ENCODE peak calls at places on chromosomes 4 and X, in four cellular contexts. One of them, this sample, is unnamed. For H3K4me1, the result is how much of the 10 kb centered on the place peaks cover.

GRCh38 chr4:2862528-2862927 is 18.9 kb downstream of the ADD1 start:
- DNase-seq in breast epithelium: no peak
- DNase-seq in CD8-positive, alpha-beta T cell: no peak
- DNase-seq in adrenal gland: peak
- DNase-seq in this sample: no peak

GRCh38 chr4:139934336-139934735 is 219.6 kb downstream of the MAML3 start:
- DNase-seq in breast epithelium: no peak
- DNase-seq in CD8-positive, alpha-beta T cell: no peak
- DNase-seq in adrenal gland: peak
- DNase-seq in this sample: no peak

GRCh38 chr4:163063891-163064290 is 102.8 kb downstream of the NAF1 start:
- DNase-seq in breast epithelium: no peak
- DNase-seq in adrenal gland: peak
- DNase-seq in CD8-positive, alpha-beta T cell: no peak
- DNase-seq in this sample: no peak

GRCh38 chr4:16692021-16692420 is 206.4 kb downstream of the LDB2 start:
- DNase-seq in adrenal gland: no peak
- DNase-seq in CD8-positive, alpha-beta T cell: no peak
- DNase-seq in breast epithelium: no peak
- DNase-seq in this sample: no peak

GRCh38 chr4:119027815-119028214 is 107.8 kb upstream of the MYOZ2 start:
- DNase-seq in breast epithelium: no peak
- DNase-seq in adrenal gland: no peak
- DNase-seq in CD8-positive, alpha-beta T cell: no peak
- DNase-seq in this sample: no peak

GRCh38 chrX:25175171-25175570 is 159.4 kb upstream of the ARX start:
- DNase-seq in CD8-positive, alpha-beta T cell: no peak
- DNase-seq in breast epithelium: no peak
- DNase-seq in adrenal gland: no peak
- DNase-seq in this sample: no peak

GRCh38 chrX:148270499-148270898 is 229.9 kb upstream of the AFF2 start:
- DNase-seq in adrenal gland: no peak
- DNase-seq in breast epithelium: no peak
- DNase-seq in CD8-positive, alpha-beta T cell: no peak
- DNase-seq in this sample: no peak

GRCh38 chr4:152540293-152540674 is 4.4 kb upstream of the FBXW7 start:
- DNase-seq in adrenal gland: no peak
- DNase-seq in breast epithelium: no peak
- DNase-seq in CD8-positive, alpha-beta T cell: no peak
- DNase-seq in this sample: no peak

GRCh38 chrX:83511208-83511607 is 3.1 kb downstream of the POU3F4 start:
- DNase-seq in CD8-positive, alpha-beta T cell: no peak
- DNase-seq in breast epithelium: no peak
- DNase-seq in adrenal gland: no peak
- DNase-seq in this sample: no peak

GRCh38 chrX:84219551-84219950 is 31.6 kb upstream of the RPS6KA6 start:
- DNase-seq in CD8-positive, alpha-beta T cell: no peak
- DNase-seq in adrenal gland: no peak
- DNase-seq in breast epithelium: no peak
- DNase-seq in this sample: no peak

GRCh38 chr4:27775156-27775555 is 914.5 kb downstream of the STIM2 start:
- DNase-seq in adrenal gland: no peak
- DNase-seq in breast epithelium: no peak
- DNase-seq in CD8-positive, alpha-beta T cell: no peak
- DNase-seq in this sample: no peak

GRCh38 chr4:20075479-20075878 is 176.2 kb upstream of the SLIT2 start:
- DNase-seq in adrenal gland: no peak
- DNase-seq in CD8-positive, alpha-beta T cell: no peak
- DNase-seq in breast epithelium: no peak
- DNase-seq in this sample: no peak

GRCh38 chr4:130288576-130288975 is 1192.6 kb downstream of the C4orf33 start:
- DNase-seq in CD8-positive, alpha-beta T cell: no peak
- DNase-seq in breast epithelium: no peak
- DNase-seq in adrenal gland: no peak
- DNase-seq in this sample: no peak

GRCh38 chrX:1400049-1400448 is 8.1 kb upstream of the SLC25A6 start:
- DNase-seq in breast epithelium: no peak
- DNase-seq in CD8-positive, alpha-beta T cell: no peak
- DNase-seq in adrenal gland: no peak
- DNase-seq in this sample: no peak

GRCh38 chr4:166594326-166594946 is 639.9 kb downstream of the SPOCK3 start:
- DNase-seq in adrenal gland: peak
- DNase-seq in breast epithelium: no peak
- DNase-seq in CD8-positive, alpha-beta T cell: no peak
- DNase-seq in this sample: no peak

GRCh38 chr4:8165374-8165896 is 6.8 kb upstream of the ABLIM2 start:
- DNase-seq in breast epithelium: no peak
- DNase-seq in adrenal gland: no peak
- DNase-seq in CD8-positive, alpha-beta T cell: no peak
- DNase-seq in this sample: no peak

GRCh38 chrX:39850630-39851152 is 247.1 kb downstream of the BCOR start:
- DNase-seq in adrenal gland: no peak
- DNase-seq in breast epithelium: no peak
- DNase-seq in CD8-positive, alpha-beta T cell: no peak
- DNase-seq in this sample: no peak

GRCh38 chr4:40630335-40631021 is 814 bp upstream of the RBM47 start:
- DNase-seq in adrenal gland: peak
- DNase-seq in CD8-positive, alpha-beta T cell: no peak
- DNase-seq in breast epithelium: peak
- DNase-seq in this sample: no peak

GRCh38 chr4:48570646-48571220 is 80.7 kb downstream of the ZAR1 start:
- DNase-seq in CD8-positive, alpha-beta T cell: no peak
- DNase-seq in adrenal gland: no peak
- DNase-seq in breast epithelium: no peak
- DNase-seq in this sample: no peak

GRCh38 chr4:109629775-109630174 is 69.7 kb downstream of the MCUB start:
- DNase-seq in breast epithelium: no peak
- DNase-seq in CD8-positive, alpha-beta T cell: no peak
- DNase-seq in adrenal gland: no peak
- DNase-seq in this sample: no peak

GRCh38 chrX:114787016-114787415 is 203.1 kb downstream of the HTR2C start:
- DNase-seq in adrenal gland: no peak
- DNase-seq in breast epithelium: no peak
- DNase-seq in CD8-positive, alpha-beta T cell: no peak
- DNase-seq in this sample: no peak

GRCh38 chrX:136453771-136454170 is 34.0 kb upstream of the BRS3 start:
- DNase-seq in adrenal gland: no peak
- DNase-seq in CD8-positive, alpha-beta T cell: no peak
- DNase-seq in breast epithelium: no peak
- DNase-seq in this sample: no peak

GRCh38 chrX:67543818-67544217 is at the start of gene AR:
- DNase-seq in breast epithelium: peak
- DNase-seq in adrenal gland: peak
- DNase-seq in CD8-positive, alpha-beta T cell: no peak
- DNase-seq in this sample: peak

GRCh38 chr4:133147365-133147821 is 1.7 kb upstream of the PCDH10 start:
- DNase-seq in adrenal gland: no peak
- DNase-seq in CD8-positive, alpha-beta T cell: no peak
- DNase-seq in breast epithelium: no peak
- DNase-seq in this sample: peak

GRCh38 chr4:41424541-41424940 is 113.4 kb upstream of the LIMCH1 start:
- DNase-seq in breast epithelium: no peak
- DNase-seq in adrenal gland: no peak
- DNase-seq in CD8-positive, alpha-beta T cell: no peak
- DNase-seq in this sample: no peak

GRCh38 chrX:123629502-123629901 is 103.3 kb downstream of the THOC2 start:
- DNase-seq in CD8-positive, alpha-beta T cell: no peak
- DNase-seq in adrenal gland: no peak
- DNase-seq in breast epithelium: no peak
- DNase-seq in this sample: no peak

GRCh38 chr4:4605849-4606248 is 64.0 kb upstream of the STX18 start:
- DNase-seq in breast epithelium: no peak
- DNase-seq in CD8-positive, alpha-beta T cell: no peak
- DNase-seq in adrenal gland: no peak
- DNase-seq in this sample: no peak

GRCh38 chr4:182748949-182749348 is 168.2 kb downstream of the DCTD start:
- DNase-seq in adrenal gland: no peak
- DNase-seq in breast epithelium: no peak
- DNase-seq in CD8-positive, alpha-beta T cell: no peak
- DNase-seq in this sample: no peak

GRCh38 chr4:23212558-23212957 is 519.8 kb downstream of the GBA3 start:
- DNase-seq in adrenal gland: no peak
- DNase-seq in breast epithelium: no peak
- DNase-seq in CD8-positive, alpha-beta T cell: no peak
- DNase-seq in this sample: no peak

GRCh38 chr4:118967393-118967792 is 78.7 kb downstream of the SYNPO2 start:
- DNase-seq in breast epithelium: peak
- DNase-seq in adrenal gland: no peak
- DNase-seq in CD8-positive, alpha-beta T cell: no peak
- DNase-seq in this sample: no peak

GRCh38 chr4:1288786-1289185 is 905 bp upstream of the MAEA start:
- DNase-seq in adrenal gland: no peak
- DNase-seq in breast epithelium: no peak
- DNase-seq in CD8-positive, alpha-beta T cell: no peak
- DNase-seq in this sample: no peak

GRCh38 chr4:188008377-188008776 is 12.8 kb downstream of the ZFP42 start:
- DNase-seq in CD8-positive, alpha-beta T cell: no peak
- DNase-seq in breast epithelium: no peak
- DNase-seq in adrenal gland: no peak
- DNase-seq in this sample: no peak

DNA sequence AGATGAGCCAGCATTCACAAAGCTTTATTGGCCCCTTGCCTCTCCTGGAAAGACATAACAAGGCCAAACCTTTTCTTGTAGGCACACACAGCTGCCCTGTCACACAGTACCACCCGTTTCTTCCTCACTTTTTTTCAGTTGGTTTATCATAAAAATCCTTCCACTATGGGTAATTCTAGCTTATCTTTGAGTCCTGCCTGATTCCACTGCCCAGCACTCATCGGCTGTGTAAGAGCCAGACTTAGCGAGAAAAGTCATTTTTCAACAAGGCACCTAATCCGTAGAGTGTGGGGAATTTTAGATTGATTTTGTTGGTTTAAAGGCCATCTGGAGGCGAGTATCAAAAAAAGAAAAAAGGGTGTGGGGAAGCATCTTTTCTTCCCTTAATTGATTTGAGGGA is 134.3 kb downstream of the TET2 start:
- DNase-seq in adrenal gland: no peak
- DNase-seq in breast epithelium: no peak
- DNase-seq in CD8-positive, alpha-beta T cell: no peak
- DNase-seq in this sample: no peak
- H3K27ac ChIP-seq in adrenal gland: no peak
- H3K27ac ChIP-seq in breast epithelium: no peak
- H3K27ac ChIP-seq in CD8-positive, alpha-beta T cell: no peak
- H3K27ac ChIP-seq in this sample: no peak

GRCh38 chrX:69535661-69536060 is 31.5 kb downstream of the NALF2 start:
- DNase-seq in CD8-positive, alpha-beta T cell: no peak
- DNase-seq in adrenal gland: no peak
- DNase-seq in breast epithelium: no peak
- DNase-seq in this sample: no peak
- H3K4me1 ChIP-seq in CD8-positive, alpha-beta T cell: under half
- H3K4me1 ChIP-seq in adrenal gland: under half
- H3K4me1 ChIP-seq in breast epithelium: under half
- H3K4me1 ChIP-seq in this sample: under half

GRCh38 chrX:26778320-26778888 is 562.4 kb downstream of the MAGEB5 start:
- DNase-seq in CD8-positive, alpha-beta T cell: no peak
- DNase-seq in breast epithelium: no peak
- DNase-seq in adrenal gland: no peak
- DNase-seq in this sample: no peak
- TF ChIP-seq CTCF in CD8-positive, alpha-beta T cell: no peak
- TF ChIP-seq CTCF in breast epithelium: no peak
- TF ChIP-seq CTCF in adrenal gland: no peak
- TF ChIP-seq CTCF in this sample: peak

GRCh38 chrX:153378607-153379006 is 22.5 kb downstream of the PNMA6E start:
- DNase-seq in CD8-positive, alpha-beta T cell: no peak
- DNase-seq in breast epithelium: no peak
- DNase-seq in adrenal gland: no peak
- DNase-seq in this sample: no peak
- H3K27ac ChIP-seq in CD8-positive, alpha-beta T cell: no peak
- H3K27ac ChIP-seq in breast epithelium: no peak
- H3K27ac ChIP-seq in adrenal gland: no peak
- H3K27ac ChIP-seq in this sample: no peak

GRCh38 chrX:111088628-111089027 is 7.4 kb upstream of the PAK3 start:
- DNase-seq in breast epithelium: no peak
- DNase-seq in CD8-positive, alpha-beta T cell: no peak
- DNase-seq in adrenal gland: no peak
- DNase-seq in this sample: no peak
- H3K4me1 ChIP-seq in breast epithelium: under half
- H3K4me1 ChIP-seq in CD8-positive, alpha-beta T cell: under half
- H3K4me1 ChIP-seq in adrenal gland: under half
- H3K4me1 ChIP-seq in this sample: under half

DNA sequence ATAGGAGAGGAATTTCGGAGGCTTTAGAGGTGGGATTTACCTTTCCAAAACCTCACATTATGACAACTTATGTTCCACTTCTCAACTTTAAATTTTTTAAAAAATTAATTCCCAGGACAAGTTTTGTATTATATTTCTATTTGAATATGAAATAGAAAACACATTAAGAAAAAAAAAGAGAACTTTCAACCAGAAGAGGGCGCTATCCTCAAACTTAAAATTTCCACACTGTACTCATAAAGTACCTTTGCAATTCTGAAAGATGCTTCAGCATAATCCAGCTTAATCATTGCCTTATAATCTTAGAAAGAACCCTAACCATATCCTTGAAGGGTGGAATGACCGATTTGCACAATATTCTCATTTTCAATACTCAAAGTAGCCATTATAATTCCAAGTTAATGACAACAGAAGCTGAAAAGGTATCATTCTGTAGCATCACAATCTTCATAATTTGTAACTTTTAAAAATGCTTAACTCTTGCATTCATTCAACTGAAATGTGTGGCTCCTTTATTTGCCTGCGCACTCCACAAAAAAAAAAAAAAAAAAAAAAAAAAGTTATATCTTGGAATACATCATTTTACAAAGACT is 158.0 kb downstream of the KCNIP4 start:
- DNase-seq in adrenal gland: no peak
- DNase-seq in breast epithelium: no peak
- DNase-seq in CD8-positive, alpha-beta T cell: no peak
- DNase-seq in this sample: no peak
- TF ChIP-seq CTCF in adrenal gland: peak
- TF ChIP-seq CTCF in breast epithelium: no peak
- TF ChIP-seq CTCF in CD8-positive, alpha-beta T cell: peak
- TF ChIP-seq CTCF in this sample: peak